ENCODE peak calls at places on chromosomes 4 and X, in five cellular contexts. D is GM12878, Z is fibroblast of mammary gland, X is Caco-2, C is left lung. E is an unnamed sample.

GRCh38 chr4:106584590-106584989 is 216.0 kb upstream of the GIMD1 start:
- DNase-seq in D (no peak), Z (peak; percentile 18), C (no peak), X (no peak), E (no peak)

GRCh38 chrX:148698221-148698620 is 197.8 kb downstream of the AFF2 start:
- DNase-seq in D (no peak), Z (no peak), X (no peak), C (no peak), E (no peak)

GRCh38 chr4:108053281-108053701 is 63.6 kb downstream of the HADH start:
- DNase-seq in D (no peak), Z (no peak), X (no peak), C (no peak), E (no peak)

GRCh38 chrX:34734383-34734782 is 77.3 kb upstream of the TMEM47 start:
- DNase-seq in X (no peak), Z (peak; percentile 38), D (no peak), C (no peak), E (peak; percentile 7)

GRCh38 chr4:124432500-124432899 is 280.0 kb downstream of the ANKRD50 start:
- DNase-seq in D (no peak), X (no peak), Z (peak; percentile 64), C (no peak), E (peak; percentile 23)

GRCh38 chr4:180799798-180800197 is 1443.4 kb upstream of the TENM3 start:
- DNase-seq in D (no peak), X (no peak), C (no peak), Z (no peak), E (no peak)

GRCh38 chr4:84691170-84691691 is 108.3 kb downstream of the CDS1 start:
- DNase-seq in Z (peak; percentile 97), D (no peak), X (no peak), C (no peak), E (peak; percentile 94)

GRCh38 chr4:106583567-106583966 is 215.0 kb upstream of the GIMD1 start:
- DNase-seq in X (no peak), Z (peak; percentile 92), C (no peak), D (no peak), E (peak; percentile 93)

GRCh38 chrX:136112286-136112685 is 35.0 kb upstream of the FHL1 start:
- DNase-seq in X (no peak), C (no peak), D (no peak), Z (no peak), E (no peak)

GRCh38 chrX:19846995-19847790 is 40.2 kb downstream of the SH3KBP1 start:
- DNase-seq in D (no peak), C (peak; percentile 47), Z (peak; percentile 87), X (peak; percentile 47), E (peak; percentile 78)

GRCh38 chrX:11257711-11258110 is 35.5 kb upstream of the AMELX start:
- DNase-seq in X (peak; percentile 56), C (no peak), D (no peak), Z (no peak), E (no peak)

GRCh38 chrX:12526296-12526695 is 264.9 kb upstream of the PRPS2 start:
- DNase-seq in D (no peak), Z (peak; percentile 2), X (no peak), C (no peak), E (no peak)

GRCh38 chr4:175935016-175935661 is 123.1 kb upstream of the GPM6A start:
- DNase-seq in D (no peak), C (no peak), Z (no peak), X (no peak), E (no peak)

GRCh38 chrX:123859409-123859827 is 435 bp upstream of the XIAP start:
- DNase-seq in D (peak; percentile 21), C (no peak), X (no peak), Z (no peak), E (no peak)

GRCh38 chrX:26558719-26559386 is 342.9 kb downstream of the MAGEB5 start:
- DNase-seq in X (no peak), D (no peak), Z (no peak), C (no peak), E (no peak)

GRCh38 chr4:6768539-6768905 is 14.0 kb upstream of the KIAA0232 start:
- DNase-seq in C (peak; percentile 46), D (no peak), X (no peak), Z (peak; percentile 52), E (no peak)

GRCh38 chrX:21735753-21736127 is 22.2 kb downstream of the SMPX start:
- DNase-seq in Z (peak; percentile 34), C (no peak), X (no peak), D (no peak), E (no peak)

GRCh38 chrX:38514014-38514854 is 47.1 kb upstream of the TSPAN7 start:
- DNase-seq in Z (no peak), C (no peak), D (no peak), X (no peak), E (no peak)

GRCh38 chrX:129427267-129427666 is 96.0 kb downstream of the SMARCA1 start:
- DNase-seq in C (no peak), D (no peak), Z (no peak), X (no peak), E (no peak)

GRCh38 chr4:177220376-177220775 is 89.3 kb upstream of the NEIL3 start:
- DNase-seq in Z (peak; percentile 74), D (no peak), C (no peak), X (no peak), E (peak; percentile 65)

GRCh38 chrX:115639481-115639880 is 78.5 kb downstream of the PLS3 start:
- DNase-seq in D (no peak), X (no peak), Z (no peak), C (no peak), E (no peak)

GRCh38 chrX:151680805-151681204 is 14.5 kb upstream of the PRRG3 start:
- DNase-seq in D (peak; percentile 12), C (no peak), Z (peak; percentile 43), X (peak; percentile 49), E (no peak)

GRCh38 chr4:152460488-152460887 is 75.4 kb downstream of the FBXW7 start:
- DNase-seq in D (peak; percentile 43), Z (peak; percentile 86), C (no peak), X (no peak), E (peak; percentile 68)

GRCh38 chr4:67873116-67873515 is 10.7 kb downstream of the TMPRSS11D start:
- DNase-seq in D (no peak), Z (no peak), X (no peak), C (no peak), E (no peak)

GRCh38 chr4:95693594-95693993 is 144.8 kb upstream of the UNC5C start:
- DNase-seq in D (no peak), C (no peak), Z (peak; percentile 12), X (no peak), E (no peak)
- TF ChIP-seq CTCF in D (peak; percentile 8), C (no peak), Z (peak; percentile 18), X (peak; percentile 34), E (no peak)

DNA sequence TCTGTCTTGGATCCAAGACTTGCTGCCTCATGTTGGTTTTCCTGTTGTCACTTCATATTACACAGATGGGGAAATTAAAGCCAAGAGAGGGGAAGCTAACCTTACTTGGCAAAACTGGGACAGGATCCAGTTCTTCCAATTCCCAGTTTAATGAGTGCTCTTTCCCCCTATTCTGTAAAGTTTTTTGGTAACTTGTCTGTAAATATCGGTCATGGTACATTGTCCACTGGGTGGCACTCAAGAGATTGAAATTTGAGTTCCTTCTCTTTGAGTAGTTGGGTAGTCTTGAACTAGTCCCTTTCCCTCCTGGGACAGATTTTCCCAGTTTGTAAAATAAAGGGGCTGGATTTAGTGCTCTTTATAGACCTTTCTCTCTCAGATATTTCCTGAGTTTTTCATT is 12.4 kb upstream of the EOLA2 start:
- DNase-seq in X (no peak), Z (peak; percentile 69), D (no peak), C (no peak), E (peak; percentile 55)
- TF ChIP-seq CTCF in X (peak; percentile 15), Z (peak; percentile 56), D (peak; percentile 46), C (no peak), E (peak; percentile 72)

GRCh38 chr4:89800012-89800516 is 36.9 kb downstream of the SNCA start:
- DNase-seq in Z (no peak), D (no peak), C (no peak), X (no peak), E (peak; percentile 55)

GRCh38 chr4:89800527-89801103 is 36.3 kb downstream of the SNCA start:
- DNase-seq in Z (no peak), D (no peak), C (no peak), X (no peak), E (no peak)

GRCh38 chr4:89803036-89803435 is 33.9 kb downstream of the SNCA start:
- DNase-seq in Z (no peak), X (no peak), D (no peak), C (no peak), E (no peak)

GRCh38 chr4:89807441-89808140 is 29.4 kb downstream of the SNCA start:
- DNase-seq in X (no peak), Z (no peak), D (no peak), C (no peak), E (no peak)

DNA sequence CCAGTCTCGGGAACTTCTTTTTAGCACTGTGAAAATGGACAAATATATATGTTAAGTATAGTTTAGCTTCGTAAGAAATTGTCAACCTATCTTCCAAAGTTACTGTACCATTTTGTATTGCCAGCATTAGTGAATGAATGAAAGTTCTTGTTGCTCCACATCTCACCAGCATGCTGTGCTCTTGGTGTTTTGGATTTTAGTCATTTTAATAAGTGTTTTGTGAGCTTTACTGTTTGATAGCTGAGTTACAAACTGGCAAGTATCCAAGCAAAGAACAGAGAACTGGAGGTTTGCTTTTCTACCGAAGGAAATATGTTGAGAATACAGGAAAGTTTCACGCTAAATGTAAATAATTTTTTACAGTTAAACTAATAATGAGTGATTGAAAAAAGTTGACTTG is 33.0 kb downstream of the SNCA start:
- DNase-seq in D (no peak), C (no peak), X (no peak), Z (no peak), E (no peak)
- TF ChIP-seq CTCF in D (no peak), C (no peak), X (no peak), Z (no peak), E (no peak)

DNA sequence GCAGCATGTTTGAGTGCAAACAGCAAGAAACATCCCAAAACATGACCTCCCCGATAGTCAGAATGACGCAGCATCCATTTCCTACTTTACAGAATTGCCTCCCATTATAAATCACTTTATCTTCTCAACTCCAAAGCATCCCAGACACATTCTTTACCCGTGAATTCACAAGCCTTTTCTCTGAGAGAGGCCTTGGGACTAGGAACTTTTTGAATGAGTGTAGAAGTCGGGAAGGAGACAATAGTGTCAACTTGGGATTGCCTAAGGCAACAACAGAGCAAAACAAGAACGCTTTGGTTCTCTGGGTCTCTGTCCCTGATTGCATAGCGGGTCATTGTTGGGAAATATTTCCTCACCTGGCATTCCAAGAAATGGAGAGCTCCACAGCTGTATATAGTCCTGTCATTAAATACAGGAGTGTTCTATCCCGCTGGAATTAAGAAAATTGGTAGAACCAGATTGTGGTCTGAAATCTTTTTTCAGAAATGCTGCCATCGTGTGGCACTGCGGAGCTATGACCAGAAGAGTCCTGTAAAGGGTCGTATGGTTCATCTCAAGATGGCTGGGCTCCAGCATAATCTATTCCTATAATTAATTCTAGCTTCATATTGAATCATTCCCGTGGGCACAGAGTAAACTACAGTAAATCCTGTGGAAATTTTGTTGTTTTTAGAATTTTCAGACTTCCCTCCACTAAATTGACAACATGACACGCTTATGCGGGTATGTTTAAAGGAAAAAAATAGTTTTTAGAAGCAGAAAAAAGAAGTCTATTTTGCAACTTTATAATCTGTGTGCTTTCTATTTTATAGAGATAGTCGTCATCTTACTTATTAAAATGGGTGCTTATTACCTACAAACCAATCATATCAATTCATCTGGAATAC is 2.0 kb upstream of the SPP1 start:
- DNase-seq in D (no peak), C (no peak), X (peak; percentile 62), Z (peak; percentile 85), E (peak; percentile 94)
- TF ChIP-seq CTCF in D (peak; percentile 76), C (peak; percentile 80), X (peak; percentile 71), Z (peak; percentile 75), E (peak; percentile 91)

GRCh38 chr4:110970642-110971041 is 347.8 kb upstream of the PITX2 start:
- DNase-seq in D (no peak), Z (peak; percentile 74), C (no peak), X (peak; percentile 79), E (peak; percentile 66)
- TF ChIP-seq CTCF in D (peak; percentile 61), Z (peak; percentile 89), C (no peak), X (peak; percentile 85), E (peak; percentile 79)